ENCODE peak calls at places on chromosomes 12 and 14, in six cellular contexts. T is fibroblast of pulmonary artery; K is CD8-positive, alpha-beta memory T cell; G is Peyer's patch; C is PC-3; P is uterus. Q is an unnamed sample.

GRCh38 chr14:22200977-22201605 is 387.9 kb downstream of the DAD1 start:
- DNase-seq in T (peak; percentile 57), K (peak; percentile 33), G (no peak), C (peak; percentile 81), P (no peak), Q (no peak)

GRCh38 chr12:60394680-60395079 is 798.9 kb downstream of the SLC16A7 start:
- DNase-seq in T (peak; percentile 20), K (no peak), G (no peak), C (peak; percentile 83), P (no peak), Q (no peak)

GRCh38 chr12:230925-231671 is 17.1 kb upstream of the SLC6A12 start:
- DNase-seq in T (no peak), K (no peak), G (no peak), C (no peak), P (peak; percentile 8), Q (no peak)

GRCh38 chr14:103391048-103391447 is 5.8 kb downstream of the MARK3 start:
- DNase-seq in T (peak; percentile 89), K (peak; percentile 59), G (no peak), C (peak; percentile 77), P (no peak), Q (peak; percentile 46)

GRCh38 chr14:90616881-90617280 is 199.3 kb downstream of the TTC7B start:
- DNase-seq in T (peak; percentile 20), K (no peak), G (no peak), C (no peak), P (no peak), Q (no peak)

GRCh38 chr12:30822385-30823139 is 67.8 kb upstream of the CAPRIN2 start:
- DNase-seq in T (peak; percentile 51), K (peak; percentile 49), G (peak; percentile 64), C (no peak), P (peak; percentile 52), Q (no peak)

GRCh38 chr14:75295061-75295461 is 16.4 kb downstream of the FOS start:
- DNase-seq in T (peak; percentile 85), K (peak; percentile 54), G (peak; percentile 86), C (peak; percentile 68), P (peak; percentile 65), Q (no peak)

GRCh38 chr12:116504438-116504837 is 54.7 kb upstream of the MAP1LC3B2 start:
- DNase-seq in T (no peak), K (no peak), G (no peak), C (no peak), P (no peak), Q (no peak)

GRCh38 chr12:110223777-110224378 is 57.2 kb upstream of the ATP2A2 start:
- DNase-seq in T (peak; percentile 16), K (no peak), G (no peak), C (peak; percentile 97), P (no peak), Q (no peak)

GRCh38 chr14:60722163-60722835 is 1.9 kb downstream of the SIX4 start:
- DNase-seq in T (peak; percentile 44), K (no peak), G (peak; percentile 48), C (peak; percentile 83), P (peak; percentile 22), Q (no peak)

GRCh38 chr14:55306938-55307589 is 35.8 kb downstream of the FBXO34 start:
- DNase-seq in T (no peak), K (no peak), G (no peak), C (no peak), P (no peak), Q (no peak)

GRCh38 chr12:108792361-108793292 is 61.3 kb upstream of the CORO1C start:
- DNase-seq in T (no peak), K (no peak), G (no peak), C (no peak), P (no peak), Q (no peak)

GRCh38 chr12:133156125-133156690 is 25.1 kb upstream of the ZNF268 start:
- DNase-seq in T (no peak), K (no peak), G (no peak), C (no peak), P (no peak), Q (no peak)

GRCh38 chr14:67697006-67697405 is 1.4 kb upstream of the RDH11 start:
- DNase-seq in T (no peak), K (no peak), G (no peak), C (no peak), P (no peak), Q (no peak)

GRCh38 chr12:2268478-2269286 is 215.9 kb downstream of the CACNA1C start:
- DNase-seq in T (peak; percentile 73), K (no peak), G (no peak), C (no peak), P (no peak), Q (no peak)

GRCh38 chr12:118318703-118319102 is 54.0 kb downstream of the TAOK3 start:
- DNase-seq in T (no peak), K (no peak), G (no peak), C (no peak), P (no peak), Q (no peak)

GRCh38 chr12:5043589-5044419 is at the start of gene KCNA5:
- DNase-seq in T (no peak), K (no peak), G (no peak), C (no peak), P (peak; percentile 25), Q (no peak)

GRCh38 chr12:121697093-121697698 is 15.4 kb upstream of the TMEM120B start:
- DNase-seq in T (peak; percentile 74), K (no peak), G (no peak), C (peak; percentile 88), P (no peak), Q (peak; percentile 60)

GRCh38 chr14:97777622-97778021 is 980.4 kb downstream of the VRK1 start:
- DNase-seq in T (no peak), K (no peak), G (no peak), C (no peak), P (no peak), Q (peak; percentile 74)

GRCh38 chr12:112798019-112798760 is 6.6 kb downstream of the RPH3A start:
- DNase-seq in T (peak; percentile 0), K (no peak), G (no peak), C (no peak), P (no peak), Q (peak; percentile 68)

GRCh38 chr12:124898200-124898950 is 16.1 kb downstream of the UBC start:
- DNase-seq in T (peak; percentile 49), K (peak; percentile 78), G (peak; percentile 66), C (peak; percentile 69), P (no peak), Q (peak; percentile 80)

GRCh38 chr14:77322209-77322902 is 1.5 kb downstream of the GSTZ1 start:
- DNase-seq in T (no peak), K (no peak), G (no peak), C (no peak), P (no peak), Q (no peak)
- H3K4me3 ChIP-seq in T (peak overlapping the region; percentile 87), K (peak overlapping the region; percentile 95), G (peak overlapping the region; percentile 84), C (peak overlapping the region; percentile 86), P (peak overlapping the region; percentile 78), Q (peak overlapping the region; percentile 77)

GRCh38 chr12:54292083-54292930 is 8.5 kb downstream of the NFE2 start:
- DNase-seq in T (no peak), K (no peak), G (no peak), C (no peak), P (no peak), Q (no peak)
- H3K4me3 ChIP-seq in T (no peak overlapping the region), K (no peak overlapping the region), G (no peak overlapping the region), C (no peak overlapping the region), P (no peak overlapping the region), Q (no peak overlapping the region)

GRCh38 chr12:95787274-95787814 is 3.2 kb downstream of the NTN4 start:
- DNase-seq in T (no peak), K (no peak), G (no peak), C (no peak), P (no peak), Q (no peak)
- H3K4me3 ChIP-seq in T (no peak overlapping the region), K (no peak overlapping the region), G (no peak overlapping the region), C (peak overlapping the region; percentile 12), P (no peak overlapping the region), Q (no peak overlapping the region)

DNA sequence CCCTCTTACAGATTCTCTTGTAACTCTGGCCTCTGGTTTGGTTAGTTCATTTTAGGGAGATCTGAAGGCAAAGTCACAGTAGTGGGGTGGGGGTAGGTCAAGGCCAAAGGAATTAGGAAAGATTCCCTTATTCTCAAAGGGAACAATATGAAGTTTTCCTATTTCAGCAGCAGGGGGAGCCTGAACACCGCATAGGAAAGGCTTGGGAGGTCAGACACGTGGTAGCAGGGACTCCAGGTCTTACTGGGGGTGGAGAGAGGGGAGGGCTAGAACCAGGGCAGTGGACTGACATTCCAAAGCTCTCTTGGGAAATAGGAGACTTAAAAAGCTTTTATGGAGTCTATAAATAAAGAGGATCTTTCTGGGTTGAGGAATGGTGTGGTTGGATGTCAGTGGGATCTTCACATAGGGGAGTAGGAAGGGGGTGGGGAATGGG is 1.3 kb downstream of the ZC3H10 start:
- DNase-seq in T (peak; percentile 97), K (peak; percentile 75), G (no peak), C (peak; percentile 89), P (peak; percentile 79), Q (peak; percentile 76)
- H3K4me3 ChIP-seq in T (peak overlapping the region; percentile 92), K (peak overlapping the region; percentile 84), G (no peak overlapping the region), C (peak overlapping the region; percentile 96), P (peak overlapping the region; percentile 91), Q (peak overlapping the region; percentile 88)

DNA sequence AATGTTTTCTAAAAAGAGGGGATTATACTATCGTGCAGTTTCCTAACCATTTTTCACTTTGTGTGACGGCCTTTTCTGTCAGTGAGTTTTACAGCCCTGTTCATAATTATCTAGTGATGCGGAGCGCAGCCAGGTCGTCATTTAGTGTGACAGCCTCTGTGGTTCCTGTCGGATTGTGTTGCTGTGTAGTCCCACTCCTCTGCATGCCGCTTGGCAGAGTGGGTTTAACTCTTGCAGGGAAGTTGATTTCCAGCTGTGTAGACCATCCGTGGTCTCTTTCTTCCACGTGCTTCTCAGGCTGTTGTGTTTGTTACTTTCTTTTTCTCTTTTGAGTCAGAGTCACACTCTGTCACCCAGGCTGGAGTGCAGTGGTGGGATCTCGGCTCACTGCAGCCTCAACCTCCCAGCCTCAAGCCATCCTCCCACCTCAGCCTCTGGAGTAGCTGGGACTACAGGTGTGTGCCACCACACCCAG is 8.6 kb downstream of the RAN start:
- DNase-seq in T (no peak), K (no peak), G (no peak), C (no peak), P (no peak), Q (no peak)
- H3K4me3 ChIP-seq in T (peak overlapping the region; percentile 47), K (peak overlapping the region; percentile 31), G (peak overlapping the region; percentile 12), C (no peak overlapping the region), P (no peak overlapping the region), Q (no peak overlapping the region)

GRCh38 chr12:114678028-114678427 is 5.9 kb downstream of the TBX3 start:
- DNase-seq in T (no peak), K (no peak), G (no peak), C (no peak), P (no peak), Q (no peak)
- H3K4me3 ChIP-seq in T (peak overlapping the region; percentile 99), K (no peak overlapping the region), G (no peak overlapping the region), C (peak overlapping the region; percentile 94), P (no peak overlapping the region), Q (no peak overlapping the region)

GRCh38 chr14:94077823-94078222 is 3.2 kb downstream of the DDX24 start:
- DNase-seq in T (no peak), K (no peak), G (no peak), C (no peak), P (no peak), Q (no peak)
- H3K4me3 ChIP-seq in T (no peak overlapping the region), K (peak overlapping the region; percentile 83), G (no peak overlapping the region), C (peak overlapping the region; percentile 92), P (peak overlapping the region; percentile 94), Q (no peak overlapping the region)

GRCh38 chr14:31261859-31262739 is 54.5 kb upstream of the HECTD1 start:
- DNase-seq in T (peak; percentile 87), K (no peak), G (no peak), C (peak; percentile 45), P (peak; percentile 29), Q (no peak)
- H3K4me3 ChIP-seq in T (no peak overlapping the region), K (no peak overlapping the region), G (no peak overlapping the region), C (no peak overlapping the region), P (no peak overlapping the region), Q (no peak overlapping the region)